ENCODE peak calls at places on chromosomes 13 and 19, in eight cellular contexts. X is IMR-90, K is SK-N-SH, J is H1, V is A549, G is K562, H is GM12878, F is HepG2. M is an unnamed sample.

GRCh38 chr13:100674363-100674847 is at the start of gene TMTC4:
- DNase-seq in V (peak), X (no peak), F (peak), G (peak), J (no peak), K (peak), H (no peak), M (no peak)

GRCh38 chr19:1513492-1514294 is 874 bp upstream of the ADAMTSL5 start:
- DNase-seq in J (peak), F (no peak), X (peak), H (no peak), K (peak), G (peak), V (peak), M (peak)

GRCh38 chr13:68173111-68173510 is 943.0 kb upstream of the PCDH9 start:
- DNase-seq in J (no peak), H (no peak), V (no peak), G (no peak), X (no peak), K (no peak), F (no peak), M (no peak)

GRCh38 chr13:87129602-87130300 is 541.4 kb upstream of the SLITRK5 start:
- DNase-seq in J (no peak), G (no peak), F (no peak), H (no peak), V (no peak), K (no peak), X (peak), M (no peak)

GRCh38 chr13:39602277-39602613 is 748 bp downstream of the LHFPL6 start:
- DNase-seq in J (no peak), V (no peak), X (no peak), K (no peak), F (no peak), H (no peak), G (no peak), M (no peak)

GRCh38 chr13:28955264-28955966 is 135.3 kb downstream of the MTUS2 start:
- DNase-seq in V (no peak), J (no peak), X (no peak), G (no peak), F (no peak), K (no peak), H (no peak), M (no peak)

GRCh38 chr13:26061947-26062346 is 10.1 kb upstream of the SHISA2 start:
- DNase-seq in F (no peak), G (no peak), J (no peak), V (no peak), H (no peak), X (peak), K (no peak), M (no peak)

GRCh38 chr19:48639483-48640375 is 2.5 kb upstream of the DBP start:
- DNase-seq in H (no peak), F (no peak), J (no peak), V (no peak), X (no peak), G (peak), K (no peak), M (no peak)

GRCh38 chr13:67230243-67230773 is at the start of gene PCDH9:
- DNase-seq in H (peak), G (peak), J (peak), X (peak), V (peak), K (peak), F (peak), M (no peak)

GRCh38 chr19:13797870-13798269 is 2.6 kb downstream of the ZSWIM4 start:
- DNase-seq in X (peak), K (no peak), G (no peak), V (peak), J (no peak), F (no peak), H (no peak), M (no peak)

GRCh38 chr19:49718991-49719390 is 28.1 kb downstream of the CPT1C start:
- DNase-seq in G (no peak), V (no peak), K (no peak), H (no peak), J (no peak), F (no peak), X (no peak), M (no peak)

GRCh38 chr13:39040206-39040605 is 1.9 kb downstream of the NHLRC3 start:
- DNase-seq in K (no peak), X (no peak), G (no peak), F (peak), V (no peak), J (no peak), H (no peak), M (no peak)

GRCh38 chr13:109816112-109816978 is 30.0 kb upstream of the IRS2 start:
- DNase-seq in G (no peak), H (no peak), X (no peak), F (no peak), K (no peak), V (no peak), J (no peak), M (no peak)

GRCh38 chr13:113605866-113606438 is 21.4 kb downstream of the TFDP1 start:
- DNase-seq in K (no peak), V (no peak), G (no peak), H (no peak), F (no peak), X (no peak), J (no peak), M (no peak)

GRCh38 chr19:18300930-18301717 is 19.7 kb upstream of the JUND start:
- DNase-seq in G (peak), V (peak), F (no peak), H (no peak), J (no peak), K (no peak), X (peak), M (no peak)

GRCh38 chr19:44725251-44725650 is 23.3 kb upstream of the BCL3 start:
- DNase-seq in V (peak), J (no peak), H (no peak), G (no peak), F (peak), X (no peak), K (no peak), M (no peak)

GRCh38 chr19:33514885-33515485 is 6.6 kb downstream of the PEPD start:
- DNase-seq in H (no peak), J (no peak), F (no peak), K (no peak), V (no peak), G (no peak), X (peak), M (no peak)

GRCh38 chr13:102999498-102999897 is 66.7 kb downstream of the SLC10A2 start:
- DNase-seq in G (no peak), K (no peak), F (no peak), X (no peak), V (no peak), H (no peak), J (no peak), M (no peak)

GRCh38 chr13:112791662-112792440 is 102.0 kb downstream of the ATP11A start:
- DNase-seq in G (no peak), H (no peak), V (no peak), X (no peak), J (peak), F (no peak), K (no peak), M (peak)

GRCh38 chr13:112693831-112694497 is 4.1 kb downstream of the ATP11A start:
- DNase-seq in J (no peak), X (peak), G (no peak), F (no peak), H (no peak), V (no peak), K (no peak), M (no peak)

GRCh38 chr13:40446365-40446764 is 220.1 kb downstream of the FOXO1 start:
- DNase-seq in G (no peak), X (no peak), H (no peak), V (no peak), F (no peak), K (no peak), J (no peak), M (no peak)

GRCh38 chr13:99218126-99218525 is 17.5 kb downstream of the UBAC2 start:
- DNase-seq in V (no peak), G (no peak), H (no peak), J (no peak), F (no peak), X (no peak), K (no peak), M (no peak)

GRCh38 chr13:99214232-99214631 is 13.6 kb downstream of the UBAC2 start:
- DNase-seq in K (no peak), G (no peak), H (peak), X (no peak), V (no peak), J (no peak), F (no peak), M (no peak)

GRCh38 chr13:99214691-99215090 is 14.0 kb downstream of the UBAC2 start:
- DNase-seq in F (no peak), H (no peak), V (no peak), G (no peak), K (no peak), J (no peak), X (no peak), M (no peak)

GRCh38 chr13:99217461-99218101 is 16.9 kb downstream of the UBAC2 start:
- DNase-seq in K (no peak), F (no peak), J (peak), G (no peak), H (no peak), X (no peak), V (no peak), M (no peak)

DNA sequence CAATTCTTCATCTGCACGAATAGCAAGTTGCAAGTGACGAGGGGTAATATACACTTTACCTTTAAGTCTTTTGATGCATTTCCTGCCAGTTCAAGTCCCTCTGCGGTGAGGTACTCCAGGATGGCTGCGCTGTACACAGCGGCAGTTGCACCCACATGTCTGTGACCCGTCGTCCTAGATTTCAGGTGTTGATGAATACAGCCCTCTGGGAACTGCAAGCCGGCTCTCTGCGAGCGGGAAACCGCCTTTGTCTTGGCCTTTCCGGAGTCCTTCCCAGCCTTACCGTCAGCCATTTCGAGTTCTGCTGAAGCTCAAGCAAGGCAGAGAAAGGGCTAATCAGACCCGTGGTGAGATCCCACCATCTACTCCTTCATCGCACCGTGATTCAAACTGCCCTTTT is 14.8 kb downstream of the UBAC2 start:
- DNase-seq in F (no peak), K (no peak), X (no peak), V (no peak), G (no peak), J (no peak), H (no peak), M (no peak)
- TF ChIP-seq RAD21 in F (no peak), K (no peak), X (no peak), V (no peak), G (no peak), J (no peak), H (no peak), M (no peak)

DNA sequence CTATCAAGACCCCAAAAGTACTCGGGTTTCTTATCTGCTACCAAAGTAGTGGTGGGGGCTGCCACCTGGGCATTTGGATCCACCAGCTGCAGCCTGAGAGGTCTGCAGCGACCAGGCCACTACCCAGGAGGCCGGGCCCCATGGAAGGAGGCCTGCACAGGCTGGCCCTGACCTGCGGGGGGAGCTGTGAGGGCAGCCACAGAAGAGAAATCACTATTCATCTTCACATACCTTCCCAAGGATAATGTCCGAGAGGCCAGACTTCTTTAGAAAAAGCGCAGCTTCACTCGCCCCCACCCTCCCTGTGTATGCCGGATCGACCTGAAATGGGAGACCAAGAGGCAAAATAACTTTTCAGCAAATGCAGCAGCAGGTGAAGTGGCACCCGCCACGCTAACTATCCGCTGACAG is 30.1 kb downstream of the EPS15L1 start:
- DNase-seq in G (peak), F (no peak), X (no peak), J (peak), V (peak), H (no peak), K (peak), M (no peak)
- TF ChIP-seq RAD21 in G (peak), F (peak), X (peak), J (peak), V (no peak), H (peak), K (peak), M (peak)

GRCh38 chr19:47013041-47013517 is 6.6 kb upstream of the NPAS1 start:
- DNase-seq in V (peak), J (peak), H (no peak), X (peak), K (peak), G (peak), F (peak), M (peak)
- TF ChIP-seq RAD21 in V (peak), J (peak), H (peak), X (peak), K (peak), G (peak), F (peak), M (peak)

DNA sequence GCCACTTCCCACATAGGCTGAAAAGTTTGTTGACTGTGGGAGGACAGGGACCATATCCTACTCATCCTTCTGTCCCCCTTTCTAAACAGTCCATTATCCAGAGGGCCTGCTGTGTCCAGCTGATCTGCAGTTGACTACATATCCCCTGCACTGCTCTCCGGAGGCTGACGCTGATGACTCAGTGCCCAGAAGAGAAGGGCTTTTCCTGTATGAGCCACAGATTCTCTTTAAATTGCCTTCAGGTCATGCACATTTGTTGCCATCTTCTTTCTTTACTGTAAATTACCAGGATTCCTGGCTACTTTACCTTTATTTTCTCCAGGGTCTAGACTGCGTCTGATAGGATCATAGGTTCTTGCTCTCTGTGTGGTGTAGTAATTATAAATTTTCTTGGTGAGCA is 125.2 kb downstream of the LACC1 start:
- DNase-seq in H (no peak), G (no peak), X (peak), J (no peak), K (no peak), F (no peak), V (no peak), M (no peak)
- TF ChIP-seq RAD21 in H (no peak), G (no peak), X (no peak), J (no peak), K (no peak), F (no peak), V (no peak), M (no peak)

GRCh38 chr13:97435794-97436193 is 1.8 kb downstream of the RAP2A start:
- DNase-seq in X (no peak), G (no peak), F (no peak), V (no peak), J (no peak), K (no peak), H (no peak), M (no peak)

GRCh38 chr13:97435297-97435682 is 1.3 kb downstream of the RAP2A start:
- DNase-seq in J (no peak), H (no peak), K (no peak), X (no peak), V (no peak), G (no peak), F (no peak), M (no peak)

GRCh38 chr13:97432917-97433726 is 847 bp upstream of the RAP2A start:
- DNase-seq in X (peak), K (peak), J (peak), F (peak), V (peak), H (peak), G (peak), M (peak)

GRCh38 chr13:97433727-97434416 is at the start of gene RAP2A:
- DNase-seq in F (peak), J (peak), X (peak), K (peak), H (peak), V (peak), G (peak), M (peak)

GRCh38 chr13:97434417-97435296 is 688 bp downstream of the RAP2A start:
- DNase-seq in H (no peak), V (peak), F (no peak), G (no peak), K (peak), J (peak), X (peak), M (no peak)
- TF ChIP-seq RAD21 in H (no peak), V (no peak), F (no peak), G (no peak), K (no peak), J (no peak), X (no peak), M (no peak)

DNA sequence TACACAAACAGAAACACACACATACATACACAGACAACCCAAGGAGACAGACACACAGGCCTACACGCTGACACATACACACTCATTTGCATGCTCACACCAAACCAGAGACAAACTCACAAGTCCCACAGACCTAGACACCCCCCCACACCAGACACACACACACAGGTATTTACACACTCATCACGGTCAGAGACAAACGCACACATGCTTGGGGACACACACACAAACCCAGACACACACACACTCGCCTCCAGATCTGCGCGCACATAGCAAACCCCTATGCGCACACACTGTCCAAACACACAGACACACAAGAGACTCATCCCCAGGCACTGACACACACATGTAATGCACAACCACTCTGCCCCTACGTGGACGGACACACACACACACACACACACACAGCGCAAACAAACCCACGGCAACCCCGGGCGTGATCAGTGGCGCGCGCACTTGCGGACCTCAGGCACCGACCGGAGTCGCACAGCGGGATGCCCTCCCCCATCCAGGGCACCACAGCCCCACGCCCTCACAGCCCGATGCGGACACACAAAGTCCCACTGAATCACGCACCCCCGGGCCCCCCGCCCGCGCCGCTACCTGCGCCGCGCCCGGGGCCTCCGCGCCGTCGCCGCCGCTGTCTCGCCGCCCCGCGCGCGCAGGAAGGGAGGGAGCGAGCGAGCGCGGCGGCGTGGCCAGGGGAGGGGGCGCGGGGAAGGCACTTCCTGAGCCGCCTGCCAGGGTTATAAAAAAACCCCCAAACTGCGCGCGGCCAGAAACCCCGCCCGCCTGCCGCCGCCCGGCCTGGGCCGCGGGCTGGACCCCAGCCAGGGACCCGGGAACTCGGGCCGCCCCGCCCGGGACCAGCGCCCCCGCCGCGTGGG is at the start of gene ADAMTS10:
- DNase-seq in J (peak), X (peak), H (no peak), V (no peak), K (peak), G (peak), F (no peak), M (no peak)
- TF ChIP-seq RAD21 in J (no peak), X (no peak), H (no peak), V (no peak), K (no peak), G (no peak), F (no peak), M (no peak)

GRCh38 chr19:10797078-10797477 is 38.9 kb downstream of the TMED1 start:
- DNase-seq in V (no peak), J (no peak), X (no peak), K (no peak), H (no peak), G (no peak), F (no peak), M (no peak)
- TF ChIP-seq RAD21 in V (no peak), J (no peak), X (no peak), K (no peak), H (no peak), G (no peak), F (no peak), M (no peak)